ENCODE peak calls at places on chromosome 18, in eight cellular contexts. K is Panc1, A is right atrium auricular region, F is tibial artery, N is heart right ventricle, W is AG04450, D is astrocyte of the spinal cord, J is fibroblast of lung. G is an unnamed sample.

GRCh38 chr18:61308795-61309393 is 24.3 kb upstream of the CDH20 start:
- DNase-seq in K (no peak), A (no peak), F (no peak), N (no peak), W (no peak), D (peak; percentile 27), J (no peak), G (no peak)

GRCh38 chr18:36692331-36692730 is 136.5 kb downstream of the TPGS2 start:
- DNase-seq in K (no peak), A (no peak), F (no peak), N (no peak), W (peak; percentile 73), D (peak; percentile 68), J (peak; percentile 44), G (peak; percentile 13)

GRCh38 chr18:57797209-57797651 is 5.9 kb downstream of the ATP8B1 start:
- DNase-seq in K (no peak), A (no peak), F (no peak), N (no peak), W (no peak), D (no peak), J (no peak), G (no peak)

GRCh38 chr18:44898536-44898935 is 217.8 kb downstream of the SETBP1 start:
- DNase-seq in K (no peak), A (no peak), F (no peak), N (no peak), W (no peak), D (no peak), J (no peak), G (no peak)

GRCh38 chr18:10231220-10231619 is 223.2 kb upstream of the APCDD1 start:
- DNase-seq in K (no peak), A (no peak), F (no peak), N (no peak), W (no peak), D (no peak), J (no peak), G (no peak)

GRCh38 chr18:78660311-78660710 is 319.3 kb upstream of the SALL3 start:
- DNase-seq in K (no peak), A (no peak), F (no peak), N (no peak), W (no peak), D (no peak), J (no peak), G (no peak)

GRCh38 chr18:8948471-8949149 is 153.9 kb upstream of the NDUFV2 start:
- DNase-seq in K (no peak), A (no peak), F (no peak), N (no peak), W (peak; percentile 80), D (peak; percentile 84), J (peak; percentile 72), G (peak; percentile 75)

GRCh38 chr18:26468931-26469340 is 79.4 kb downstream of the KCTD1 start:
- DNase-seq in K (no peak), A (no peak), F (no peak), N (no peak), W (no peak), D (no peak), J (no peak), G (no peak)

GRCh38 chr18:59814872-59815271 is 84.9 kb upstream of the PMAIP1 start:
- DNase-seq in K (no peak), A (no peak), F (no peak), N (no peak), W (peak; percentile 72), D (peak; percentile 80), J (peak; percentile 66), G (peak; percentile 68)

GRCh38 chr18:66640431-66640830 is 36.5 kb upstream of the CDH19 start:
- DNase-seq in K (no peak), A (peak; percentile 75), F (peak; percentile 63), N (peak; percentile 52), W (no peak), D (no peak), J (no peak), G (no peak)

GRCh38 chr18:44803019-44803650 is 122.4 kb downstream of the SETBP1 start:
- DNase-seq in K (no peak), A (peak; percentile 67), F (peak; percentile 85), N (peak; percentile 44), W (peak; percentile 4), D (peak; percentile 80), J (peak; percentile 93), G (peak; percentile 86)

GRCh38 chr18:38940863-38941531 is 1375.4 kb upstream of the CELF4 start:
- DNase-seq in K (peak; percentile 12), A (no peak), F (no peak), N (no peak), W (no peak), D (peak; percentile 78), J (peak; percentile 69), G (no peak)

GRCh38 chr18:43587538-43588153 is 310.4 kb upstream of the SYT4 start:
- DNase-seq in K (no peak), A (no peak), F (no peak), N (no peak), W (no peak), D (peak; percentile 46), J (peak; percentile 64), G (peak; percentile 36)

GRCh38 chr18:46518438-46518837 is 138.6 kb downstream of the LOXHD1 start:
- DNase-seq in K (no peak), A (no peak), F (no peak), N (peak; percentile 34), W (no peak), D (no peak), J (no peak), G (no peak)

GRCh38 chr18:6616981-6617380 is 112.5 kb upstream of the ARHGAP28 start:
- DNase-seq in K (no peak), A (no peak), F (no peak), N (no peak), W (no peak), D (no peak), J (peak; percentile 53), G (no peak)

GRCh38 chr18:59616501-59616900 is 80.7 kb downstream of the CCBE1 start:
- DNase-seq in K (no peak), A (no peak), F (no peak), N (no peak), W (no peak), D (peak; percentile 71), J (no peak), G (no peak)

GRCh38 chr18:46010050-46010449 is 42.9 kb upstream of the EPG5 start:
- DNase-seq in K (no peak), A (no peak), F (no peak), N (no peak), W (no peak), D (no peak), J (no peak), G (no peak)

GRCh38 chr18:13492314-13492713 is 234.0 kb downstream of the FAM210A start:
- DNase-seq in K (no peak), A (no peak), F (no peak), N (no peak), W (no peak), D (no peak), J (no peak), G (no peak)

GRCh38 chr18:12435867-12436266 is 28.1 kb downstream of the PRELID3A start:
- DNase-seq in K (no peak), A (no peak), F (no peak), N (no peak), W (no peak), D (no peak), J (no peak), G (no peak)

GRCh38 chr18:45250479-45250878 is 364.8 kb upstream of the SLC14A2 start:
- DNase-seq in K (no peak), A (no peak), F (no peak), N (no peak), W (no peak), D (no peak), J (no peak), G (peak; percentile 92)

GRCh38 chr18:48342125-48342524 is 67.1 kb downstream of the ZBTB7C start:
- DNase-seq in K (no peak), A (no peak), F (peak; percentile 88), N (peak; percentile 30), W (no peak), D (no peak), J (no peak), G (no peak)

GRCh38 chr18:76668546-76668945 is 153.8 kb upstream of the ZNF236 start:
- DNase-seq in K (no peak), A (peak; percentile 53), F (no peak), N (no peak), W (no peak), D (no peak), J (no peak), G (no peak)

GRCh38 chr18:76674596-76674995 is 147.8 kb upstream of the ZNF236 start:
- DNase-seq in K (no peak), A (no peak), F (no peak), N (no peak), W (no peak), D (no peak), J (no peak), G (no peak)

GRCh38 chr18:76673281-76674005 is 148.9 kb upstream of the ZNF236 start:
- DNase-seq in K (no peak), A (no peak), F (no peak), N (no peak), W (no peak), D (no peak), J (no peak), G (no peak)

GRCh38 chr18:76670564-76671288 is 151.6 kb upstream of the ZNF236 start:
- DNase-seq in K (no peak), A (peak; percentile 64), F (peak; percentile 76), N (peak; percentile 16), W (no peak), D (no peak), J (no peak), G (peak; percentile 46)

DNA sequence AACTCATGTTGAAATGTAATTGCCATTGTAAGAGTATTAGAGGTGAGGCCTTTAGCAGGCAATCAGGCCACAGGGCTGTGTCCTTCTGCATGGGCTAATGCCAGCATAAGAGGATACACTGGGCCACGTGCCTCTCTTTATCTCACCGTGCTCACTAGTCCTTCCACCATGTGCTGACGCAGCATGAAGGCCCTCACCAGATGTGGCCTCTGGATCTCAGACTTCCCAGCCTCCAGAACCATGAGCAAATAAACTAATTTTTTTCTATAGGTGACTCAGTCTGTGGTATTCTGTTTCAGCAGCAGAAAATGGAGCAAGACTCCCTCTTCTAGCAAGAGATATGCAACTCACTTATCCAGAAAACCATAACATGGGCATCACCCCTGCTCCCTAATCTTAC is 149.7 kb upstream of the ZNF236 start:
- DNase-seq in K (no peak), A (no peak), F (no peak), N (no peak), W (peak; percentile 15), D (peak; percentile 52), J (peak; percentile 83), G (peak; percentile 69)
- TF ChIP-seq CTCF in K (no peak), A (no peak), F (no peak), N (no peak), W (no peak), D (no peak), J (no peak), G (no peak)

GRCh38 chr18:2589345-2590060 is 18.1 kb downstream of the NDC80 start:
- DNase-seq in K (no peak), A (no peak), F (no peak), N (no peak), W (no peak), D (no peak), J (no peak), G (no peak)
- H3K4me3 ChIP-seq in K (no peak overlapping the region), A (no peak overlapping the region), F (no peak overlapping the region), N (peak overlapping the region; percentile 14), W (no peak overlapping the region), D (no peak overlapping the region), J (no peak overlapping the region), G (no peak overlapping the region)

GRCh38 chr18:30999186-30999585 is 43.4 kb downstream of the DSC3 start:
- DNase-seq in K (no peak), A (no peak), F (no peak), N (no peak), W (no peak), D (peak; percentile 13), J (no peak), G (no peak)
- TF ChIP-seq CTCF in K (no peak), A (no peak), F (no peak), N (no peak), W (no peak), D (no peak), J (no peak), G (no peak)

GRCh38 chr18:51192026-51192425 is 5.5 kb downstream of the MEX3C start:
- DNase-seq in K (no peak), A (no peak), F (no peak), N (no peak), W (no peak), D (no peak), J (no peak), G (no peak)
- H3K4me3 ChIP-seq in K (no peak overlapping the region), A (no peak overlapping the region), F (no peak overlapping the region), N (no peak overlapping the region), W (no peak overlapping the region), D (no peak overlapping the region), J (no peak overlapping the region), G (no peak overlapping the region)

G was measured in fibroblast of villous mesenchyme.